ENCODE peak calls at places on chromosomes 12 and 14, in ten cellular contexts. C is HCT116, D is dorsolateral prefrontal cortex, A is NT2/D1, X is aorta, J is MM.1S, B is left ventricle myocardium inferior, E is AG04450, U is cardiac muscle cell, O is ascending aorta. W is an unnamed sample. For H3K27me3, the result is how much of the 10 kb centered on the place peaks cover.

GRCh38 chr12:48814313-48815280 is 3.7 kb upstream of the CACNB3 start:
- DNase-seq in U (peak), X (peak), E (no peak), C (peak), B (peak), A (peak), J (peak), D (peak), O (peak), W (no peak)

GRCh38 chr12:109951136-109951535 is 45.0 kb downstream of the GIT2 start:
- DNase-seq in E (peak), B (no peak), C (peak), A (no peak), O (no peak), U (peak), D (no peak), X (no peak), J (no peak), W (no peak)

GRCh38 chr12:48601013-48601756 is 31.3 kb upstream of the LALBA start:
- DNase-seq in E (no peak), X (no peak), C (no peak), B (no peak), O (no peak), A (peak), U (peak), J (no peak), D (no peak), W (no peak)

GRCh38 chr12:30796891-30797371 is 42.2 kb upstream of the CAPRIN2 start:
- DNase-seq in D (no peak), X (no peak), U (peak), C (no peak), O (no peak), B (no peak), J (no peak), A (no peak), E (no peak), W (no peak)

GRCh38 chr14:35044939-35045797 is 904 bp upstream of the FAM177A1 start:
- DNase-seq in U (peak), C (no peak), J (no peak), D (no peak), O (no peak), X (no peak), A (no peak), B (no peak), E (peak), W (no peak)

GRCh38 chr14:38589747-38590350 is 334.0 kb upstream of the CLEC14A start:
- DNase-seq in O (no peak), E (no peak), U (no peak), C (no peak), X (no peak), D (no peak), J (no peak), B (no peak), A (no peak), W (no peak)

GRCh38 chr14:92610849-92611271 is 97.3 kb downstream of the RIN3 start:
- DNase-seq in C (no peak), E (no peak), U (no peak), D (no peak), B (no peak), X (no peak), O (no peak), J (no peak), A (no peak), W (no peak)

GRCh38 chr12:72141381-72141780 is 130.8 kb upstream of the TRHDE start:
- DNase-seq in C (peak), X (no peak), J (peak), U (no peak), E (no peak), A (no peak), O (no peak), B (no peak), D (no peak), W (no peak)

GRCh38 chr14:52377940-52378339 is 63.8 kb downstream of the PTGER2 start:
- DNase-seq in B (no peak), X (no peak), D (no peak), O (no peak), J (no peak), U (no peak), A (peak), E (no peak), C (no peak), W (no peak)

GRCh38 chr12:99334737-99335136 is 312.8 kb upstream of the GARIN6 start:
- DNase-seq in J (no peak), C (no peak), B (no peak), O (no peak), U (peak), X (no peak), E (no peak), A (no peak), D (no peak), W (no peak)

GRCh38 chr12:7645395-7646177 is 20.1 kb downstream of the APOBEC1 start:
- DNase-seq in B (no peak), J (peak), C (peak), A (no peak), O (no peak), U (peak), D (peak), E (no peak), X (no peak), W (no peak)

GRCh38 chr14:103386632-103387329 is 1.6 kb downstream of the MARK3 start:
- DNase-seq in B (no peak), E (no peak), O (no peak), X (no peak), J (no peak), D (no peak), A (no peak), U (no peak), C (no peak), W (no peak)

GRCh38 chr12:105977256-105978051 is 161.3 kb downstream of the NUAK1 start:
- DNase-seq in A (no peak), C (no peak), U (peak), O (no peak), D (no peak), E (peak), J (no peak), B (no peak), X (no peak), W (no peak)

GRCh38 chr12:89919241-89919906 is 210.7 kb upstream of the ATP2B1 start:
- DNase-seq in X (no peak), O (no peak), B (no peak), E (no peak), C (no peak), A (no peak), D (no peak), J (no peak), U (no peak), W (no peak)

GRCh38 chr12:14272954-14273910 is 92.2 kb upstream of the ATF7IP start:
- DNase-seq in O (no peak), U (no peak), E (no peak), C (no peak), D (no peak), B (no peak), J (no peak), X (no peak), A (no peak), W (no peak)

GRCh38 chr14:24071144-24071697 is at the start of gene CPNE6:
- DNase-seq in U (no peak), A (no peak), C (no peak), X (peak), J (no peak), O (no peak), B (no peak), E (no peak), D (peak), W (no peak)

GRCh38 chr14:24069411-24069735 is 2.0 kb upstream of the CPNE6 start:
- DNase-seq in O (no peak), J (no peak), X (no peak), B (no peak), E (no peak), U (no peak), C (no peak), D (no peak), A (no peak), W (no peak)

GRCh38 chr14:24068711-24069410 is 2.5 kb upstream of the CPNE6 start:
- DNase-seq in J (no peak), U (no peak), D (no peak), E (no peak), O (no peak), A (no peak), C (no peak), X (peak), B (no peak), W (no peak)

GRCh38 chr14:24071836-24072420 is 566 bp downstream of the CPNE6 start:
- DNase-seq in B (no peak), A (no peak), C (no peak), D (no peak), U (no peak), O (no peak), X (peak), J (no peak), E (no peak), W (no peak)

DNA sequence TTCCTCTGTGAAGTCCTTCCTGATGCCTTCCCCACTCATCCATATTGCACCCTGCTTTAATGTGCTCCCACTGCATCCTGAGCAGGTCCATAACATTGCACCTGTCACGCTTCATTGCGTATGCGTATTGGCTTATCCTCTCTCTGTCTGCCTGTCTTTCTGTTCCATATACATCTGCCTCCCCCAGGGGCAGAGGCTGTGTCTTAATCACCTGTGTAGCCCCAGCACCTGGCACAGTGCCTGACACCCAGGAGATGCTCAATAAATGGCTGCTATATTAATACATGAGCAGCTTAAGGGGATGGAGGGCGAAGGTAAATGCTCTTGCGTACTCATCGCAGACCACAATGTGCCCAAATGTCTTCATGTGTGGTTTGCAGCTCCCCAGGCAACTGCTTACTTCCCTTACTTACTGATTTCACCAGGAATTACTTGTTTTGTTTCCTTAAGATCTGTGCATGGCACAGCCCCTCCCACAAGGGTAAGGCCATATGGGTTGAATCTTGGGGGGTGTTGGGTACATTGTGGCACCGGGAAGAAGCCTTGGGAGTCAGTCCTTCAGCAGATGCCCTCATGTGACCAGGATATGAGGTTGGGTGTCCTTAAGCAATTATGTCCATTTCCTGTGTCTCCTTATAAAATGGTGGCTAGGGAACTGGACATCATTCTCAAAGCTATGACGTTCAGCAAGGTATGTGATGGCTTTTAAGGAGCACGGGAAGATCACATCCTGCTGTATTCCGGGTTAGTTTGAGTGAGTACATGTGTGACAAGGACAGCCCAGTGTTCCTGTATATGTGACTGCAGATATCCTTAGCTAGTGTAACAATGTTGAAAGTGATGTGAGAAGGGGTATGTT is 848 bp upstream of the CPNE6 start:
- DNase-seq in J (no peak), C (no peak), D (no peak), O (no peak), B (no peak), X (peak), A (no peak), E (no peak), U (no peak), W (no peak)
- H3K27me3 ChIP-seq in J (under half), C (under half), D (under half), O (under half), B (half or more), X (under half), A (under half), E (half or more), U (under half), W (under half)

DNA sequence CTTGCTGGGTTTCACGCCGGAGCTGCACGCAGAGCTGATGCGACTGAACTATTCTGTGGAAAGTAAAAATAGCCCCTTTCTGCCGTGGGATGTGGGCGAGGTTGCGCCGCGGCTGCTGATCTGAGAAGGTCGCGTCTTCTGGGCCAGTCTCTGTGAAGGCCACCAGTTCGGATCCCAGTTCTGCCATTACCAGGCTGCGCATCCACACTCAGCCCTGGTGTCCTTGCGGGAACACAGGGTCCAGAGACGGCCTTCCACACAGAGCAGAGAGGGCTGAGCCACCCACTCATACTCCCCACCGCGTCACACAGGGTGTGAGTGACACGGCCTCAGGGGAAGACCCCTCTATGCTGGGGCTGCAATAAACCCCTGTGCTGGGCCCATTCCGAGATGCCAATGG is 13.9 kb downstream of the GALNT9 start:
- DNase-seq in C (no peak), U (no peak), O (no peak), B (no peak), E (no peak), X (no peak), D (no peak), J (no peak), A (no peak), W (no peak)
- H3K27me3 ChIP-seq in C (under half), U (under half), O (under half), B (half or more), E (under half), X (under half), D (under half), J (under half), A (half or more), W (under half)

GRCh38 chr14:105123266-105123665 is 45.3 kb downstream of the JAG2 start:
- DNase-seq in A (no peak), B (no peak), E (no peak), U (no peak), C (no peak), J (no peak), X (no peak), O (no peak), D (no peak), W (no peak)
- H3K27me3 ChIP-seq in A (under half), B (under half), E (under half), U (under half), C (under half), J (half or more), X (under half), O (under half), D (under half), W (under half)

GRCh38 chr14:36655571-36655962 is 6.1 kb upstream of the PAX9 start:
- DNase-seq in U (no peak), J (no peak), O (no peak), B (no peak), E (no peak), A (no peak), X (no peak), D (no peak), C (no peak), W (no peak)

GRCh38 chr14:36656769-36657408 is 4.8 kb upstream of the PAX9 start:
- DNase-seq in X (no peak), J (no peak), U (no peak), E (no peak), B (no peak), C (no peak), D (no peak), A (no peak), O (no peak), W (no peak)

GRCh38 chr14:36655054-36655381 is 6.6 kb upstream of the PAX9 start:
- DNase-seq in O (no peak), J (no peak), A (no peak), D (no peak), X (no peak), E (no peak), B (no peak), U (no peak), C (no peak), W (no peak)

GRCh38 chr14:36657409-36658090 is 4.1 kb upstream of the PAX9 start:
- DNase-seq in A (no peak), J (no peak), X (peak), O (no peak), U (no peak), E (no peak), C (no peak), B (no peak), D (no peak), W (no peak)

GRCh38 chr14:36655963-36656768 is 5.5 kb upstream of the PAX9 start:
- DNase-seq in U (no peak), C (peak), E (no peak), J (no peak), A (no peak), X (peak), D (no peak), B (no peak), O (no peak), W (no peak)
- H3K27me3 ChIP-seq in U (half or more), C (under half), E (half or more), J (under half), A (half or more), X (under half), D (half or more), B (half or more), O (under half), W (under half)

GRCh38 chr12:132271755-132272092 is 57.7 kb downstream of the GALNT9 start:
- DNase-seq in D (no peak), A (no peak), E (no peak), J (no peak), X (no peak), U (no peak), C (no peak), B (no peak), O (no peak), W (no peak)
- H3K27me3 ChIP-seq in D (under half), A (under half), E (under half), J (under half), X (under half), U (under half), C (under half), B (half or more), O (under half), W (under half)

DNA sequence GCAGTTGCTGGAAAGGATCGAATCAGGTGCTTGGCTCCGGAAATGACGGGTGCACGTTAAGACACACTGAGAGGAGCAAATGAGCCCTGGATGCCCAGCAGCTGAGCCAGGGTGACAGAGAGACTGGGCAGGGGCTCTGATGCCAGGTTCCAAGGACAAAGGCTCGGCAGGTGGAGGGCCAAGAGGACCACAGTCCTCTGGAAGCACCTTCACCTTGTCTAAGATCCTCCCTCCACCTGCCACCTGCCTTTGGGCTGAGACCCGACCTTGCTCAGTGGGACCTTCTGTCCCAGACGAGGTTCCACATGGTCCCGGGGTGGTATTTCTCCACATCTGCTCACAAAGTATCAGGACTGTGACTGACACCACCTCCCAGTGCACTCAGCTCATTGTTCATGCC is 1.0 kb downstream of the ANO2 start:
- DNase-seq in E (no peak), B (no peak), O (no peak), U (no peak), J (no peak), X (no peak), A (no peak), D (no peak), C (no peak), W (peak)
- H3K27me3 ChIP-seq in E (under half), B (half or more), O (under half), U (under half), J (under half), X (under half), A (half or more), D (under half), C (under half), W (under half)

GRCh38 chr12:25058012-25058411 is 109.1 kb upstream of the BCAT1 start:
- DNase-seq in X (no peak), D (no peak), C (no peak), U (no peak), A (no peak), O (no peak), B (no peak), E (no peak), J (no peak), W (no peak)

GRCh38 chr12:25056011-25056410 is 107.1 kb upstream of the BCAT1 start:
- DNase-seq in U (no peak), E (no peak), D (no peak), A (no peak), B (no peak), X (no peak), O (no peak), J (no peak), C (no peak), W (no peak)

GRCh38 chr12:25056486-25057130 is 107.7 kb upstream of the BCAT1 start:
- DNase-seq in A (no peak), J (no peak), C (no peak), O (no peak), X (no peak), U (no peak), E (no peak), B (no peak), D (no peak), W (no peak)

GRCh38 chr12:25054783-25055144 is 105.9 kb upstream of the BCAT1 start:
- DNase-seq in O (no peak), X (no peak), E (no peak), B (no peak), J (no peak), A (no peak), D (no peak), U (no peak), C (no peak), W (no peak)

DNA sequence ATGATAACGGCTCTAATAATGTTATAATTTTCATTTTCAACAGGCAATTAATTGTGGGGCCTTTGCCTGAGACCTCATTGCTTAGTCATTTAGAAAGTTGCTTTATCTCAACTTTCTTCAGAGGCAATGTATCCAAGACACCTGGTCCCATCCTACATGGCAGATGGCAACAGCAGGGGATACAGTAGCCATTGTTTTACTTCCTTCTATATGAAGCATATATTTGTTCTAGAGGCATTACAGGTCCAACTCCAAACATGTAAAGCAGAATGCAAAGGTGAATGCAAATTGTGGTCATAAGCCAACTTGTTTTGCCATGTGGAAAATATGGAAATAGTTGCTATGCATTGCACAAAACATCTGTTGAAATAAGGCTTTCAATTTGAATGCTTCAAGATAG is 109.7 kb upstream of the BCAT1 start:
- DNase-seq in D (no peak), E (no peak), A (no peak), O (no peak), J (no peak), U (no peak), C (no peak), B (no peak), X (no peak), W (no peak)
- H3K27me3 ChIP-seq in D (under half), E (under half), A (under half), O (under half), J (under half), U (under half), C (under half), B (under half), X (under half), W (under half)

DNA sequence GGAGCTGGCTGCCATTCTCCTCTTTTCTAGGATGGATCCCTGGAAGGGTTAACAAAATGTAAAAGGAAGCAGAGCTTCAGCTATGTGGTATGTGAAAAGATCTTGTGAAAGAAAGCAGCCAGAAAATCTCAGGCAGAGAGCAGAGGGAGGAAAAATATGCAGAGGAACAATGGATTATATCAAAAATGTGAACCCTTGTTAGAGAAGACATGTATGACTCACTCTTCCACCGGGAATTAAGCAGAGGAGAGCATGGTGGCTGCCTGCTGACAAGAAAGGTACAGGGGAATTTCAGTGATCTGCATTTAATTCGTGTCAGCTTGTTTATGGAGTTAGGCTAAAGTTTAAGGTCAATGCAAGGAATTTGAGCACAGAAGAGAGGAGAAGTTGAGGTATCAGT is 46.3 kb downstream of the KCNA1 start:
- DNase-seq in J (no peak), O (no peak), C (no peak), E (no peak), A (peak), D (no peak), U (peak), B (no peak), X (no peak), W (no peak)
- H3K27me3 ChIP-seq in J (under half), O (under half), C (half or more), E (under half), A (under half), D (under half), U (under half), B (half or more), X (under half), W (under half)